ENCODE peak calls at places on chromosomes 1 and 21, in four cellular contexts. O is NT2/D1, A is HL-60, E is body of pancreas. W is an unnamed sample.

GRCh38 chr1:8202182-8202905 is 115.6 kb upstream of the SLC45A1 start:
- DNase-seq in O (no peak), A (no peak), E (peak; percentile 84), W (no peak)

GRCh38 chr1:178037510-178038253 is 56.2 kb upstream of the RASAL2 start:
- DNase-seq in O (no peak), A (peak; percentile 62), E (peak; percentile 92), W (peak; percentile 52)

GRCh38 chr1:21667348-21668231 is 1.6 kb downstream of the RAP1GAP start:
- DNase-seq in O (no peak), A (no peak), E (peak; percentile 47), W (no peak)

GRCh38 chr1:202105571-202106339 is 17.0 kb upstream of the GPR37L1 start:
- DNase-seq in O (peak; percentile 81), A (no peak), E (peak; percentile 65), W (no peak)

GRCh38 chr21:36320421-36321324 is 676 bp downstream of the MORC3 start:
- DNase-seq in O (peak; percentile 61), A (peak; percentile 52), E (peak; percentile 51), W (no peak)

GRCh38 chr1:14334336-14335176 is 263.9 kb upstream of the KAZN start:
- DNase-seq in O (no peak), A (no peak), E (no peak), W (no peak)

GRCh38 chr1:20063861-20064292 is 6.1 kb upstream of the PLA2G5 start:
- DNase-seq in O (no peak), A (no peak), E (no peak), W (no peak)

GRCh38 chr1:119675349-119676343 is 27.6 kb upstream of the ZNF697 start:
- DNase-seq in O (peak; percentile 95), A (peak; percentile 74), E (peak; percentile 83), W (peak; percentile 90)

GRCh38 chr1:107110346-107110745 is 30.5 kb upstream of the NTNG1 start:
- DNase-seq in O (no peak), A (no peak), E (no peak), W (no peak)

GRCh38 chr1:14937288-14937949 is 216.1 kb upstream of the TMEM51 start:
- DNase-seq in O (no peak), A (no peak), E (no peak), W (no peak)

GRCh38 chr1:6603424-6603850 is 768 bp upstream of the KLHL21 start:
- DNase-seq in O (no peak), A (peak; percentile 54), E (peak; percentile 64), W (no peak)

GRCh38 chr1:86846166-86846647 is 67.7 kb downstream of the SELENOF start:
- DNase-seq in O (no peak), A (no peak), E (no peak), W (no peak)

GRCh38 chr1:207917086-207917485 is 6.2 kb upstream of the CD34 start:
- DNase-seq in O (no peak), A (no peak), E (no peak), W (no peak)

GRCh38 chr1:70071597-70071996 is 133.8 kb downstream of the LRRC40 start:
- DNase-seq in O (no peak), A (no peak), E (no peak), W (no peak)

GRCh38 chr1:161502181-161502580 is 3.1 kb upstream of the FCGR2A start:
- DNase-seq in O (no peak), A (no peak), E (no peak), W (no peak)
- H3K4me3 ChIP-seq in O (no peak overlapping the region), A (no peak overlapping the region), E (no peak overlapping the region), W (no peak overlapping the region)

GRCh38 chr21:15732290-15732995 is 2.7 kb downstream of the USP25 start:
- DNase-seq in O (no peak), A (peak; percentile 20), E (peak; percentile 26), W (no peak)

GRCh38 chr21:15735409-15735808 is 5.6 kb downstream of the USP25 start:
- DNase-seq in O (no peak), A (no peak), E (no peak), W (no peak)

GRCh38 chr21:15731243-15731613 is 1.4 kb downstream of the USP25 start:
- DNase-seq in O (no peak), A (no peak), E (no peak), W (no peak)

GRCh38 chr21:15730484-15731242 is 881 bp downstream of the USP25 start:
- DNase-seq in O (no peak), A (peak; percentile 47), E (no peak), W (no peak)

DNA sequence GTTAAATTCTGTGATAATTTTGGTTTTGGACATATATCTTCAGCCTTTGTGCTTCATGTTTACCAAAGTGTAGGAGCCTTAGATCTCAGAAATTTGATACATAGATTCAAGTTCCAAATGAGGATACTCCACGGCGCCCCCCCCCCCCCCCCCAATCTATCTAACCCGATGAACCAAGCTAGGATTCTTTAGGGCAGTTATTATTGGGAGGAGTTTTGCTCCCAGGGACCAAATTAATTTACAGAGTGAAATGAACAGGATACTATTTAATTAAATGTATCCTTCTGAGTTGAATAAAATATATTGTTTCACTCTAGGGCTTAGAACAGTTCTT is 3.2 kb downstream of the USP25 start:
- DNase-seq in O (no peak), A (no peak), E (no peak), W (no peak)
- H3K4me3 ChIP-seq in O (no peak overlapping the region), A (peak overlapping the region; percentile 73), E (no peak overlapping the region), W (no peak overlapping the region)

GRCh38 chr1:159827102-159827490 is 423 bp downstream of the SLAMF8 start:
- DNase-seq in O (no peak), A (no peak), E (no peak), W (no peak)
- H3K4me3 ChIP-seq in O (no peak overlapping the region), A (no peak overlapping the region), E (no peak overlapping the region), W (no peak overlapping the region)

GRCh38 chr1:160204526-160205241 is 500 bp upstream of the PEA15 start:
- DNase-seq in O (no peak), A (peak; percentile 72), E (no peak), W (no peak)
- H3K4me3 ChIP-seq in O (no peak overlapping the region), A (peak overlapping the region; percentile 40), E (no peak overlapping the region), W (peak overlapping the region; percentile 20)

GRCh38 chr1:42686418-42686817 is 4.2 kb downstream of the YBX1 start:
- DNase-seq in O (no peak), A (no peak), E (no peak), W (no peak)
- H3K4me3 ChIP-seq in O (no peak overlapping the region), A (peak overlapping the region; percentile 21), E (no peak overlapping the region), W (no peak overlapping the region)

W was measured in iPS DF 6.9.